ENCODE peak calls at places on chromosomes 13 and 19, in four cellular contexts. Y is HCT116, O is OCI-LY7, Q is fibroblast of lung. X is an unnamed sample. For H3K79me2, the result is how much of the 10 kb centered on the place peaks cover.

GRCh38 chr19:2015611-2015950 is at the start of gene BTBD2:
- DNase-seq in Y (peak), O (peak), Q (peak), X (no peak)

GRCh38 chr19:41114132-41114531 is at the start of gene CYP2F1:
- DNase-seq in O (no peak), Q (no peak), Y (no peak), X (no peak)

GRCh38 chr19:53906211-53907192 is 2.6 kb upstream of the CACNG7 start:
- DNase-seq in Q (no peak), Y (no peak), O (peak), X (peak)

GRCh38 chr13:113794086-113794485 is 35.1 kb downstream of the TMEM255B start:
- DNase-seq in Y (no peak), Q (no peak), O (no peak), X (peak)

GRCh38 chr13:23898101-23898500 is 799 bp upstream of the C1QTNF9B start:
- DNase-seq in Y (no peak), Q (peak), O (no peak), X (no peak)

GRCh38 chr13:106103779-106104178 is 431.7 kb downstream of the EFNB2 start:
- DNase-seq in O (no peak), Q (peak), Y (peak), X (peak)

GRCh38 chr13:113029487-113030258 is 60.7 kb downstream of the MCF2L start:
- DNase-seq in Y (no peak), O (peak), Q (no peak), X (no peak)

GRCh38 chr19:33403221-33403972 is 29.9 kb downstream of the CEBPG start:
- DNase-seq in O (no peak), Q (no peak), Y (no peak), X (peak)

GRCh38 chr19:53809518-53810186 is 14.5 kb downstream of the NLRP12 start:
- DNase-seq in Y (no peak), Q (no peak), O (no peak), X (no peak)

GRCh38 chr19:34692541-34692940 is 15.1 kb downstream of the ZNF302 start:
- DNase-seq in Q (no peak), Y (no peak), O (no peak), X (no peak)

GRCh38 chr19:12647490-12648071 is 19.0 kb downstream of the MAN2B1 start:
- DNase-seq in Y (no peak), O (no peak), Q (no peak), X (peak)

GRCh38 chr19:8366961-8367326 is 3.0 kb downstream of the ANGPTL4 start:
- DNase-seq in Y (no peak), Q (peak), O (no peak), X (peak)

GRCh38 chr19:11767633-11768133 is 883 bp downstream of the ZNF441 start:
- DNase-seq in Q (peak), Y (no peak), O (peak), X (peak)

GRCh38 chr13:24184855-24185254 is 24.3 kb downstream of the SPATA13 start:
- DNase-seq in O (no peak), Y (no peak), Q (no peak), X (no peak)

GRCh38 chr13:80430561-80430960 is 89.6 kb upstream of the SPRY2 start:
- DNase-seq in Q (peak), Y (no peak), O (no peak), X (peak)

GRCh38 chr13:62040806-62041205 is 625.2 kb upstream of the PCDH20 start:
- DNase-seq in O (no peak), Q (no peak), Y (no peak), X (no peak)

GRCh38 chr19:6963937-6964336 is 57.3 kb downstream of the MBD3L2B start:
- DNase-seq in O (peak), Q (no peak), Y (peak), X (no peak)

GRCh38 chr13:29935309-29935981 is 85.0 kb upstream of the UBL3 start:
- DNase-seq in Y (no peak), Q (no peak), O (peak), X (no peak)

GRCh38 chr13:72808917-72809500 is 27.1 kb downstream of the PIBF1 start:
- DNase-seq in Y (no peak), O (peak), Q (no peak), X (peak)

GRCh38 chr13:47611664-47612288 is 389.3 kb downstream of the SUCLA2 start:
- DNase-seq in Q (peak), O (no peak), Y (no peak), X (no peak)

GRCh38 chr19:18450934-18451836 is 13.3 kb upstream of the ISYNA1 start:
- DNase-seq in O (peak), Y (no peak), Q (no peak), X (peak)

GRCh38 chr19:11096210-11096841 is 7.1 kb downstream of the LDLR start:
- DNase-seq in Q (peak), O (no peak), Y (no peak), X (peak)

GRCh38 chr19:46786236-46787039 is 2.0 kb downstream of the SLC1A5 start:
- DNase-seq in O (peak), Y (no peak), Q (peak), X (peak)

GRCh38 chr19:46785054-46785979 is 3.1 kb downstream of the SLC1A5 start:
- DNase-seq in O (peak), Y (no peak), Q (no peak), X (no peak)

GRCh38 chr19:46787040-46787330 is 1.4 kb downstream of the SLC1A5 start:
- DNase-seq in Q (no peak), O (no peak), Y (no peak), X (peak)

GRCh38 chr19:46784262-46785053 is 3.9 kb downstream of the SLC1A5 start:
- DNase-seq in O (peak), Y (peak), Q (peak), X (peak)

GRCh38 chr19:46785980-46786235 is 2.5 kb downstream of the SLC1A5 start:
- DNase-seq in Q (no peak), O (no peak), Y (no peak), X (peak)
- H3K4me2 ChIP-seq in Q (peak), O (peak), Y (peak), X (peak)

GRCh38 chr19:511101-511841 is 4.0 kb downstream of the TPGS1 start:
- DNase-seq in O (peak), Q (peak), Y (peak), X (no peak)
- H3K4me3 ChIP-seq in O (peak), Q (no peak), Y (peak), X (no peak)

GRCh38 chr19:46631481-46631880 is 4.5 kb downstream of the GNG8 start:
- DNase-seq in Y (no peak), Q (peak), O (no peak), X (peak)
- H3K79me2 ChIP-seq in Y (under half), Q (under half), O (under half), X (under half)

GRCh38 chr13:99228737-99229691 is 28.4 kb downstream of the UBAC2 start:
- DNase-seq in Y (no peak), O (peak), Q (peak), X (peak)
- H3K4me2 ChIP-seq in Y (peak), O (peak), Q (peak), X (peak)

GRCh38 chr19:49133621-49134454 is 14.5 kb downstream of the PPFIA3 start:
- DNase-seq in Q (peak), Y (no peak), O (peak), X (peak)
- H3K4me3 ChIP-seq in Q (no peak), Y (no peak), O (peak), X (peak)

GRCh38 chr13:60078226-60078625 is 85.5 kb downstream of the DIAPH3 start:
- DNase-seq in Y (no peak), Q (no peak), O (no peak), X (no peak)

DNA sequence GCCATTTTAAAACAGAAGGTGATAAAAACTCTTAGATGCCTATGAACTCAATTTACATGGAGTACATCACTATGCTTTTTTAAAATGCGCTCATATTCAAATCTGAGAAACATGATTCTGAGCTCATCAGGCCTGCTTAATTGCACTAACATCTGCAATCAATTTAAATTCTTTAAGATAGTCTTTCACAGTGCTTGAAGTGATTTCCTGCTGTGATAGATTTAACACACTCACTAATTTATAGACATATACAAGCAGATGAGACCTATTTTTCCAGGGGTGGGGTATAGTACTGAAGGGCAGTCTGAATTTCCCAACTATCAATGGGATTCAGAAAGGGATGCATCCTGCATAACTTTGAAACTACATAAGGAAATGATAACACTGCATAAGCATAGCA is 82.9 kb downstream of the DIAPH3 start:
- DNase-seq in Q (no peak), O (no peak), Y (no peak), X (no peak)
- H3K79me2 ChIP-seq in Q (under half), O (under half), Y (under half), X (half or more)

GRCh38 chr13:43472344-43472743 is 314.4 kb downstream of the ENOX1 start:
- DNase-seq in Q (no peak), O (no peak), Y (no peak), X (no peak)
- H3K4me2 ChIP-seq in Q (no peak), O (no peak), Y (no peak), X (peak)

GRCh38 chr13:26253787-26254582 is at the start of gene CDK8:
- DNase-seq in Q (peak), O (peak), Y (peak), X (peak)

GRCh38 chr13:26253262-26253786 is 605 bp upstream of the CDK8 start:
- DNase-seq in Y (no peak), O (no peak), Q (no peak), X (no peak)

GRCh38 chr13:26257049-26257448 is 3.1 kb downstream of the CDK8 start:
- DNase-seq in O (peak), Y (no peak), Q (no peak), X (no peak)

GRCh38 chr13:26254583-26255102 is 714 bp downstream of the CDK8 start:
- DNase-seq in Y (no peak), O (peak), Q (peak), X (peak)

DNA sequence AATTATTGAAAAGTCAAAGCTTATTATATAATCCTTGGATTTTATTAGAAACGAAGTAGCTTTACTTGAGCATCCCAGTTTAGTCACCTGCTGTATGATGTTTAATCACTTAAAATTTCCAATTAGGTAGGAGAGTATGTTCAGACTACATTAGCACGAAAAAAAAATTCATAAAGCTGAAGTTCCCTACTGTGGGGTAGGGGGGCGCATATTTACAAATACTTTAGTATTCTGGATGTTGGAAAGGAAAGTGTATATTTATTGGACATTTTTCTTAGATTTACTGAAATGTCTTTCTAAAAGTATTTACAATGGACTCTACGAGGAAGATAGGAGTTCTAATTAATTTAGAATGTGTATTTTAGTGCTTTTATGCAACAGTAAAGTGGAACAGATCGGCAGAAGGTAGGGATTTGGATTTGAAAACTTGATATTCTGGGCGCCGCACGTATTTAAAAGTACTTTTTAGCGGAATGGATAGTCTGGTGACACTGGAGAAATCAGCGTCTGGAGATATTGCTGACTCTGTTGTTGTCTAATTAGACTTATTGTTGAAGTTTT is 1.9 kb downstream of the CDK8 start:
- DNase-seq in Y (no peak), Q (peak), O (peak), X (no peak)
- H3K4me3 ChIP-seq in Y (peak), Q (peak), O (peak), X (peak)

GRCh38 chr13:41017744-41018582 is 1.2 kb downstream of the ELF1 start:
- DNase-seq in Y (no peak), Q (no peak), O (peak), X (no peak)

GRCh38 chr13:41018583-41018909 is 570 bp downstream of the ELF1 start:
- DNase-seq in O (no peak), Q (no peak), Y (no peak), X (no peak)

GRCh38 chr13:41019578-41020347 is 647 bp upstream of the ELF1 start:
- DNase-seq in Y (no peak), O (no peak), Q (no peak), X (no peak)

GRCh38 chr13:41017153-41017552 is 2.0 kb downstream of the ELF1 start:
- DNase-seq in Q (no peak), O (peak), Y (no peak), X (no peak)

DNA sequence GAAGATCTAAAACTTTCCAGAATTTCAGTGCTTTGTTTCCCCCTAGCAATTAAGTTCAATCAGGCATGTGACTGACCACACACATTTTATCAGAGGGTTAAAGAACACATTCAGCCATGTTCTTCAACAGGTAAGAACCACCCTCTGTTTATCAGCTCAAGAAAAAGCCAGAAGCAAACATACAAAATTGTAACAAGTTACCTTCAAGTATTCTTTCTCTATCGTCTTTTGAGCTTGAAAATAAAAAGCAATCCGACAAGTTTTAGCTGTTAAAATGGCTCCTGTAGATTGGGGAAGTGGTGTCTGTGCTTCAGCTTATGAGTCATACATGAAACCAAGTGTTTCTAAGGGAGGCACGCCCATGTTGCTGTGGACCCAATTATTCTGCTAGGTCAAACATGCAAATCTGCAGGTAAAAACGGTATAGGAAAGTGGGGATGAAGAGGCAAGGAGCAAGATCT is at the start of gene ELF1:
- DNase-seq in Q (peak), Y (peak), O (peak), X (peak)
- H3K79me2 ChIP-seq in Q (under half), Y (under half), O (half or more), X (half or more)

GRCh38 chr19:38785187-38785699 is 3.8 kb upstream of the LGALS7B start:
- DNase-seq in O (no peak), Q (no peak), Y (no peak), X (no peak)

GRCh38 chr19:38786572-38787265 is 2.3 kb upstream of the LGALS7B start:
- DNase-seq in Q (no peak), Y (no peak), O (no peak), X (peak)

GRCh38 chr19:38784224-38784623 is 4.8 kb upstream of the LGALS7B start:
- DNase-seq in Q (peak), Y (no peak), O (no peak), X (no peak)

GRCh38 chr19:38792250-38793111 is 3.5 kb downstream of the LGALS7B start:
- DNase-seq in O (no peak), Q (no peak), Y (no peak), X (peak)

GRCh38 chr19:38788478-38789243 is at the start of gene LGALS7B:
- DNase-seq in Y (no peak), O (no peak), Q (no peak), X (peak)
- H3K4me2 ChIP-seq in Y (no peak), O (no peak), Q (no peak), X (no peak)